ENCODE peak calls at places on chromosomes 1 and 21, in five cellular contexts. One of them, this sample, is unnamed.

GRCh38 chr1:209755926-209756607 is at the start of gene TRAF3IP3:
- DNase-seq in A673: no peak
- DNase-seq in psoas muscle: no peak
- DNase-seq in uterus: no peak
- DNase-seq in kidney: peak; percentile 74
- DNase-seq in this sample: no peak

GRCh38 chr1:117232551-117232950 is 21.8 kb upstream of the VTCN1 start:
- DNase-seq in A673: no peak
- DNase-seq in psoas muscle: no peak
- DNase-seq in uterus: no peak
- DNase-seq in kidney: no peak
- DNase-seq in this sample: no peak

GRCh38 chr1:9671377-9672140 is 20.0 kb downstream of the PIK3CD start:
- DNase-seq in A673: no peak
- DNase-seq in psoas muscle: no peak
- DNase-seq in uterus: no peak
- DNase-seq in kidney: no peak
- DNase-seq in this sample: no peak

GRCh38 chr21:35390013-35390776 is 341.1 kb upstream of the RUNX1 start:
- DNase-seq in A673: no peak
- DNase-seq in psoas muscle: no peak
- DNase-seq in uterus: no peak
- DNase-seq in kidney: no peak
- DNase-seq in this sample: peak; percentile 94

GRCh38 chr1:197915797-197916686 is 1.1 kb upstream of the LHX9 start:
- DNase-seq in A673: peak; percentile 68
- DNase-seq in psoas muscle: peak; percentile 61
- DNase-seq in uterus: no peak
- DNase-seq in kidney: peak; percentile 80
- DNase-seq in this sample: peak; percentile 75

GRCh38 chr1:34268311-34269042 is 91.8 kb downstream of the C1orf94 start:
- DNase-seq in A673: peak; percentile 84
- DNase-seq in psoas muscle: no peak
- DNase-seq in uterus: no peak
- DNase-seq in kidney: no peak
- DNase-seq in this sample: no peak

GRCh38 chr1:240732390-240732789 is 120.4 kb upstream of the GREM2 start:
- DNase-seq in A673: peak; percentile 51
- DNase-seq in psoas muscle: no peak
- DNase-seq in uterus: no peak
- DNase-seq in kidney: no peak
- DNase-seq in this sample: no peak

GRCh38 chr1:210597555-210598134 is 268.9 kb downstream of the HHAT start:
- DNase-seq in A673: peak; percentile 59
- DNase-seq in psoas muscle: no peak
- DNase-seq in uterus: no peak
- DNase-seq in kidney: no peak
- DNase-seq in this sample: no peak

GRCh38 chr1:55839221-55839620 is 624.1 kb upstream of the USP24 start:
- DNase-seq in A673: no peak
- DNase-seq in psoas muscle: no peak
- DNase-seq in uterus: no peak
- DNase-seq in kidney: no peak
- DNase-seq in this sample: no peak

GRCh38 chr21:39588884-39589283 is 23.9 kb upstream of the B3GALT5 start:
- DNase-seq in A673: no peak
- DNase-seq in psoas muscle: no peak
- DNase-seq in uterus: no peak
- DNase-seq in kidney: no peak
- DNase-seq in this sample: no peak

GRCh38 chr1:204130989-204131892 is 20.6 kb downstream of the ETNK2 start:
- DNase-seq in A673: peak; percentile 90
- DNase-seq in psoas muscle: peak; percentile 40
- DNase-seq in uterus: peak; percentile 87
- DNase-seq in kidney: no peak
- DNase-seq in this sample: peak; percentile 82

GRCh38 chr1:167103236-167103894 is 9.5 kb downstream of the STYXL2 start:
- DNase-seq in A673: no peak
- DNase-seq in psoas muscle: no peak
- DNase-seq in uterus: no peak
- DNase-seq in kidney: no peak
- DNase-seq in this sample: no peak

GRCh38 chr21:29189358-29189757 is 58.9 kb downstream of the MAP3K7CL start:
- DNase-seq in A673: no peak
- DNase-seq in psoas muscle: no peak
- DNase-seq in uterus: no peak
- DNase-seq in kidney: no peak
- DNase-seq in this sample: no peak

GRCh38 chr1:53626576-53626975 is 112.4 kb downstream of the GLIS1 start:
- DNase-seq in A673: no peak
- DNase-seq in psoas muscle: no peak
- DNase-seq in uterus: no peak
- DNase-seq in kidney: no peak
- DNase-seq in this sample: no peak

GRCh38 chr21:27146268-27146667 is 179.4 kb upstream of the ADAMTS5 start:
- DNase-seq in A673: no peak
- DNase-seq in psoas muscle: no peak
- DNase-seq in uterus: no peak
- DNase-seq in kidney: no peak
- DNase-seq in this sample: no peak

GRCh38 chr1:9181990-9182783 is 52.4 kb upstream of the H6PD start:
- DNase-seq in A673: no peak
- DNase-seq in psoas muscle: peak; percentile 50
- DNase-seq in uterus: no peak
- DNase-seq in kidney: peak; percentile 77
- DNase-seq in this sample: no peak

GRCh38 chr1:177983824-177984528 is 14.1 kb upstream of the SEC16B start:
- DNase-seq in A673: peak; percentile 58
- DNase-seq in psoas muscle: peak; percentile 44
- DNase-seq in uterus: peak; percentile 64
- DNase-seq in kidney: no peak
- DNase-seq in this sample: no peak

GRCh38 chr1:150516050-150516591 is 569 bp downstream of the FALEC start:
- DNase-seq in A673: peak; percentile 57
- DNase-seq in psoas muscle: no peak
- DNase-seq in uterus: peak; percentile 30
- DNase-seq in kidney: peak; percentile 48
- DNase-seq in this sample: no peak

GRCh38 chr1:212649020-212649419 is 40.5 kb downstream of the ATF3 start:
- DNase-seq in A673: no peak
- DNase-seq in psoas muscle: no peak
- DNase-seq in uterus: no peak
- DNase-seq in kidney: no peak
- DNase-seq in this sample: no peak

GRCh38 chr1:117828206-117828605 is 101.2 kb downstream of the GDAP2 start:
- DNase-seq in A673: no peak
- DNase-seq in psoas muscle: peak; percentile 52
- DNase-seq in uterus: no peak
- DNase-seq in kidney: peak; percentile 85
- DNase-seq in this sample: no peak

GRCh38 chr1:160374701-160375443 is 8.0 kb downstream of the NHLH1 start:
- DNase-seq in A673: peak; percentile 29
- DNase-seq in psoas muscle: no peak
- DNase-seq in uterus: no peak
- DNase-seq in kidney: no peak
- DNase-seq in this sample: no peak

GRCh38 chr1:160377585-160378206 is 10.8 kb downstream of the NHLH1 start:
- DNase-seq in A673: no peak
- DNase-seq in psoas muscle: no peak
- DNase-seq in uterus: no peak
- DNase-seq in kidney: no peak
- DNase-seq in this sample: no peak

GRCh38 chr1:160374291-160374690 is 7.4 kb downstream of the NHLH1 start:
- DNase-seq in A673: no peak
- DNase-seq in psoas muscle: no peak
- DNase-seq in uterus: no peak
- DNase-seq in kidney: no peak
- DNase-seq in this sample: no peak

GRCh38 chr1:160376525-160377131 is 9.8 kb downstream of the NHLH1 start:
- DNase-seq in A673: peak; percentile 84
- DNase-seq in psoas muscle: no peak
- DNase-seq in uterus: peak; percentile 28
- DNase-seq in kidney: no peak
- DNase-seq in this sample: no peak

DNA sequence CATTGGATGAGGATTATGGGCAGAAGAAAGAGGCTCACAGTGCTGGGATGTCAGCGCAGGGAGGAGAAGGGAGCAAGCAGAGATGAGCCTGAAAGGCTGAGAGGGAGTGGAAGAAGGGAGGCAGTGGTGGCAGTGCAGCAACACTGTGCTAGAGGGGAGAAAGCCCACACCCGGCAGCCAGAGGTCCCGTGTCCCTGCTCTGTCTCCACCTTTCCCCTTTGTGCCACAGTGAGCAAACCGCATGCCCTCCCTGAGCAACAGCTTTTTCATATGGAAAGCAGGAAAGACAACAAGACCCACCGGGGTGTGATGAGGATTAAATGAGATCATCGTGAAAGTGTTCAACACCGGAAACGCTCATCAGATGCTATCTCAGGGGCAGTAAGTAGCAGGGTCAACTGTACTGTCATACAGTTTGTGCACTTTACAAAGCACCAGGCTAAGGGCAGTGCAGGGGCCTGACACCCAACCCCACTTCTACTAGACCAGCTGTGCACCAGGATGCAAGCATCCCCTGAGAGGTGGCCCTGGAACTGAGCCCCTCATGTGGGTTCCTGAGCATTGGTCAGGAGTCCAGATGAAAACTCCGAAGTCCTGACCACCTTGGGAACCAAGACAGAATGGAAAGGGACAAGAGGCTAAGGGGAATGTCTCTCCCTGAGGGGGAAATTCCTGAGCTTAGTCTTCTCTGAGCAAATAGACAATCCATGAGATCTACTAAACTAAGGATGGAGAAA is 9.1 kb downstream of the NHLH1 start:
- DNase-seq in A673: peak; percentile 75
- DNase-seq in psoas muscle: no peak
- DNase-seq in uterus: no peak
- DNase-seq in kidney: no peak
- DNase-seq in this sample: no peak
- H3K4me3 ChIP-seq in A673: no peak overlapping the region
- H3K4me3 ChIP-seq in psoas muscle: no peak overlapping the region
- H3K4me3 ChIP-seq in uterus: no peak overlapping the region
- H3K4me3 ChIP-seq in kidney: no peak overlapping the region
- H3K4me3 ChIP-seq in this sample: no peak overlapping the region

GRCh38 chr1:115069186-115069585 is 20.1 kb downstream of the TSPAN2 start:
- DNase-seq in A673: no peak
- DNase-seq in psoas muscle: no peak
- DNase-seq in uterus: peak; percentile 51
- DNase-seq in kidney: no peak
- DNase-seq in this sample: no peak
- H3K36me3 ChIP-seq in A673: no peaks in the 10 kb centered on the region
- H3K36me3 ChIP-seq in psoas muscle: no peaks in the 10 kb centered on the region
- H3K36me3 ChIP-seq in uterus: no peaks in the 10 kb centered on the region
- H3K36me3 ChIP-seq in kidney: no peaks in the 10 kb centered on the region
- H3K36me3 ChIP-seq in this sample: no peaks in the 10 kb centered on the region

GRCh38 chr1:22830131-22830566 is 119.5 kb downstream of the EPHB2 start:
- DNase-seq in A673: peak; percentile 14
- DNase-seq in psoas muscle: no peak
- DNase-seq in uterus: no peak
- DNase-seq in kidney: peak; percentile 40
- DNase-seq in this sample: no peak

GRCh38 chr1:22826630-22827580 is 116.3 kb downstream of the EPHB2 start:
- DNase-seq in A673: no peak
- DNase-seq in psoas muscle: no peak
- DNase-seq in uterus: no peak
- DNase-seq in kidney: peak; percentile 86
- DNase-seq in this sample: no peak

GRCh38 chr1:22829001-22829989 is 118.7 kb downstream of the EPHB2 start:
- DNase-seq in A673: no peak
- DNase-seq in psoas muscle: no peak
- DNase-seq in uterus: no peak
- DNase-seq in kidney: peak; percentile 73
- DNase-seq in this sample: no peak

GRCh38 chr1:22827666-22828065 is 117.0 kb downstream of the EPHB2 start:
- DNase-seq in A673: no peak
- DNase-seq in psoas muscle: no peak
- DNase-seq in uterus: no peak
- DNase-seq in kidney: peak; percentile 24
- DNase-seq in this sample: no peak

DNA sequence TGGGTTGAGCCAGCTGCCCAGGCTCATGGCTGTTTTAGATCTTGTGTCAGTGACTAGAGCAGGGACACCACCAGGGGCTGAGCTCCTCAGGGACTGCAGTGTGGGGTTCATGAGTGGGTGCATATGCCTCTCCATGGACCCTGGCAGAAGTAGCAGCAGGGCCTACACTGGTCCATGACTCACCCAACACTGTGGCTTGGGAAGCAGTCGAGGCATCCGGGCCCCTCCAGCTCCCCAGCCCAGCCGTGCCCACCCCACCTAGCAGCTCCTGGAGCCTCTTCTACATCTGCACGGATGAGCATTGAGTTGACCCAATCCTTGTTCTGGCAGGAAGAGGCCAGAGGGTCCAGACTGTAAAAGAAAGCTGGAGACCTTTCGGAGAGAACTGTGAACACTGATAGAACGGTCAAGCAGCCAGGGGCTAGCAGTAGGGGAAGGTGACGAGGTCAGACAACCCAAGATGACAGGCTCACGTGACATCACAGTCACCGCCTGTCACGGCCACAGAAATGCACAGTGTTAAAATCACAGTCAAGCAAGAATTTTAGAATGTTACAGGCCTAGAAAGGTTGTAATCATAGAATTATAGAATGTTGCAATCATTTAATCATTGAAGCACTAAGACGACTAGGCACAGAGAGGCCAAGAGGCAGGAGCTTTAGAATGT is 117.6 kb downstream of the EPHB2 start:
- DNase-seq in A673: no peak
- DNase-seq in psoas muscle: no peak
- DNase-seq in uterus: no peak
- DNase-seq in kidney: peak; percentile 48
- DNase-seq in this sample: no peak
- H3K4me1 ChIP-seq in A673: no peaks in the 10 kb centered on the region
- H3K4me1 ChIP-seq in psoas muscle: no peaks in the 10 kb centered on the region
- H3K4me1 ChIP-seq in uterus: no peaks in the 10 kb centered on the region
- H3K4me1 ChIP-seq in kidney: peaks cover 21% of the 10 kb centered on the region
- H3K4me1 ChIP-seq in this sample: peaks cover 73% of the 10 kb centered on the region

DNA sequence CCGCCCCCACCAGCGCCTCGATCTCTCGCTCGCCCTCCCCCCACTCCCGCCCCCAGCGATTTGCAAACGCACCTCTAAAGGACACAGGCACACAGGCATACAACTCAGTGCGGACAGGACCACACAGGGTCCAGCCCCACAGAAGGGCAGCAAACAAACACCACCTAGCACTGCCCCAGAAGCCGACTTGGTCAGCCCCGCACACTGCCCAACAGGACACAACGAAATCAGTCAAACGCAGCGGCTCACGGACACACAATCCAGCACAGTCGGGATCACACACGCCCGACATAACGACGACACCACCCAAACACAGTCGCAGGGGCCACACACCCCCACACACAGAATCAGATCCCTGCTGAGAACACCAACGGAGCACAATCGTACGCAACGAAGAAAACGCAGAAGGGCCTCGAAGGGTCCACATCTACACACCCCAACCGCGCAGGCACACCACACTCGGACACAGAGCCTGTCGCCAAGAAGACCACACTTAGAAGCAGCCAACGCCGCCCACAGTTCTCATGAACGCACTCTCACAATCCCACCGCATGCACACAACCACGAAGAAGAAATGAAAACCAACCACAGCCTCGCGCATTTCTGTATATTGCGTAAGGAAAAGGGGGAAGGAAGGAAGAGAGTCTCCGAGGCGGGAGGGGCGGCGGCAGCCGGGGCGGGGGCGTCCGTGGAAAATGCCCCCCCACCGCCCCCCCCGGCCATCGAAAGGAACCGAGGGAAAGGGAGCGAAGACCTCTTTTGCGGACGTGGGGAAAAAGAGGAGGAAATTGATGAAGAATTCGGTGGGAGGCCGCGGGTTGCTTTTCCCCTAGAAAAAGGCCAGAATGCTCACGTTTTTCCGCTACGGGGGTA is 475 bp downstream of the TAL1 start:
- DNase-seq in A673: peak; percentile 61
- DNase-seq in psoas muscle: no peak
- DNase-seq in uterus: no peak
- DNase-seq in kidney: no peak
- DNase-seq in this sample: no peak
- H3K4me3 ChIP-seq in A673: peak overlapping the region; percentile 40
- H3K4me3 ChIP-seq in psoas muscle: peak overlapping the region; percentile 62
- H3K4me3 ChIP-seq in uterus: peak overlapping the region; percentile 20
- H3K4me3 ChIP-seq in kidney: peak overlapping the region; percentile 68
- H3K4me3 ChIP-seq in this sample: no peak overlapping the region

This sample was measured in RWPE2.